ENCODE peak calls at places on chromosome 10, in six cellular contexts. N is neuronal stem cell, S is mesendoderm, G is trophoblast cell, K is IMR-90, O is mesenchymal stem cell. B is an unnamed sample.

GRCh38 chr10:1187855-1188555 is 131.8 kb downstream of the WDR37 start:
- DNase-seq in N (no peak), K (no peak), O (no peak), G (no peak), S (no peak), B (no peak)

GRCh38 chr10:55989188-55989587 is 371.9 kb downstream of the ZWINT start:
- DNase-seq in N (no peak), O (no peak), K (no peak), S (no peak), G (no peak), B (no peak)

GRCh38 chr10:100341953-100342626 is 4.9 kb upstream of the SCD start:
- DNase-seq in O (peak), G (peak), S (peak), N (peak), K (peak), B (peak)

GRCh38 chr10:124143721-124144120 is 50.3 kb upstream of the CHST15 start:
- DNase-seq in N (no peak), K (no peak), S (no peak), G (no peak), O (no peak), B (no peak)

GRCh38 chr10:21860718-21861117 is 142.8 kb downstream of the DNAJC1 start:
- DNase-seq in O (peak), N (no peak), G (no peak), S (peak), K (peak), B (no peak)

GRCh38 chr10:16835223-16835622 is 18.0 kb upstream of the RSU1 start:
- DNase-seq in G (no peak), O (no peak), S (no peak), N (no peak), K (no peak), B (no peak)

GRCh38 chr10:109882251-109883057 is 40.9 kb downstream of the XPNPEP1 start:
- DNase-seq in S (no peak), O (no peak), N (no peak), K (no peak), G (no peak), B (peak)

GRCh38 chr10:44854693-44855350 is 56.3 kb upstream of the TMEM72 start:
- DNase-seq in O (no peak), S (no peak), K (no peak), N (no peak), G (no peak), B (no peak)

GRCh38 chr10:79149662-79150443 is 81.1 kb downstream of the ZMIZ1 start:
- DNase-seq in G (no peak), K (peak), S (peak), N (no peak), O (peak), B (peak)

GRCh38 chr10:14971867-14972448 is 12.8 kb downstream of the MEIG1 start:
- DNase-seq in N (no peak), O (peak), S (peak), G (no peak), K (no peak), B (peak)

GRCh38 chr10:15237351-15237750 is 68.9 kb upstream of the NMT2 start:
- DNase-seq in O (peak), N (no peak), G (no peak), K (peak), S (peak), B (no peak)

GRCh38 chr10:24234784-24235183 is 25.8 kb downstream of the KIAA1217 start:
- DNase-seq in N (no peak), S (no peak), G (no peak), O (no peak), K (no peak), B (no peak)

GRCh38 chr10:52677087-52677486 is 95.5 kb downstream of the MBL2 start:
- DNase-seq in O (no peak), S (no peak), G (no peak), K (no peak), N (no peak), B (no peak)

GRCh38 chr10:113180401-113181154 is 230.5 kb downstream of the TCF7L2 start:
- DNase-seq in O (no peak), N (no peak), K (no peak), S (peak), G (no peak), B (no peak)

GRCh38 chr10:14507156-14507555 is 176.4 kb upstream of the FRMD4A start:
- DNase-seq in K (no peak), G (no peak), S (peak), N (no peak), O (no peak), B (no peak)

GRCh38 chr10:50312464-50313437 is 61.4 kb upstream of the ASAH2 start:
- DNase-seq in K (peak), N (no peak), O (peak), S (no peak), G (peak), B (no peak)

GRCh38 chr10:1600861-1601260 is 136.5 kb downstream of the ADARB2 start:
- DNase-seq in K (no peak), N (no peak), G (no peak), S (no peak), O (no peak), B (no peak)

GRCh38 chr10:96968682-96969423 is 136.8 kb downstream of the LCOR start:
- DNase-seq in O (no peak), N (no peak), G (no peak), K (no peak), S (no peak), B (no peak)

GRCh38 chr10:132972986-132973902 is 30.9 kb upstream of the CFAP46 start:
- DNase-seq in N (no peak), K (no peak), G (no peak), S (no peak), O (no peak), B (no peak)

GRCh38 chr10:119199231-119199992 is 8.0 kb upstream of the GRK5 start:
- DNase-seq in O (peak), N (no peak), S (peak), K (peak), G (peak), B (peak)

GRCh38 chr10:3529691-3530090 is 255.3 kb downstream of the KLF6 start:
- DNase-seq in N (no peak), K (no peak), G (no peak), O (no peak), S (no peak), B (no peak)

GRCh38 chr10:35896011-35896410 is 253.9 kb upstream of the FZD8 start:
- DNase-seq in K (peak), S (no peak), O (peak), G (peak), N (no peak), B (no peak)

GRCh38 chr10:34544400-34544799 is 270.7 kb downstream of the PARD3 start:
- DNase-seq in G (no peak), S (no peak), N (no peak), O (no peak), K (no peak), B (no peak)

GRCh38 chr10:13268841-13269240 is 31.0 kb downstream of the PHYH start:
- DNase-seq in S (peak), K (no peak), G (no peak), N (no peak), O (no peak), B (no peak)

GRCh38 chr10:119370046-119370770 is 162.8 kb downstream of the GRK5 start:
- DNase-seq in N (no peak), K (peak), G (peak), O (peak), S (peak), B (no peak)

GRCh38 chr10:58514102-58514472 is 1.4 kb downstream of the BICC1 start:
- DNase-seq in K (no peak), S (no peak), O (no peak), G (no peak), N (no peak), B (no peak)

GRCh38 chr10:58515296-58515956 is 2.8 kb downstream of the BICC1 start:
- DNase-seq in S (no peak), O (no peak), G (no peak), N (no peak), K (no peak), B (no peak)

GRCh38 chr10:58513189-58514101 is 773 bp downstream of the BICC1 start:
- DNase-seq in S (peak), K (peak), G (no peak), N (peak), O (peak), B (peak)

GRCh38 chr10:58512470-58513188 is at the start of gene BICC1:
- DNase-seq in O (peak), K (peak), S (peak), N (peak), G (no peak), B (peak)

GRCh38 chr10:58511765-58512469 is 755 bp upstream of the BICC1 start:
- DNase-seq in O (no peak), N (no peak), K (peak), S (peak), G (no peak), B (peak)
- H3K23ac ChIP-seq in O (no peak), N (no peak), K (peak), S (no peak), G (no peak), B (no peak)

GRCh38 chr10:89301231-89301630 is 615 bp upstream of the IFIT2 start:
- DNase-seq in N (no peak), K (peak), O (peak), S (no peak), G (peak), B (no peak)

GRCh38 chr10:89306019-89306418 is 4.2 kb downstream of the IFIT2 start:
- DNase-seq in N (no peak), G (no peak), S (no peak), K (no peak), O (no peak), B (no peak)

GRCh38 chr10:89303161-89303560 is 1.3 kb downstream of the IFIT2 start:
- DNase-seq in S (no peak), O (no peak), N (no peak), K (no peak), G (no peak), B (no peak)

GRCh38 chr10:89301721-89302445 is at the start of gene IFIT2:
- DNase-seq in G (peak), O (peak), N (no peak), K (peak), S (no peak), B (no peak)

GRCh38 chr10:89302628-89303027 is 782 bp downstream of the IFIT2 start:
- DNase-seq in N (no peak), S (no peak), K (no peak), O (no peak), G (no peak), B (no peak)
- H3K23ac ChIP-seq in N (no peak), S (no peak), K (peak), O (no peak), G (no peak), B (no peak)

GRCh38 chr10:72503241-72503640 is 122.6 kb downstream of the MICU1 start:
- DNase-seq in K (peak), G (no peak), N (no peak), O (peak), S (no peak), B (no peak)

GRCh38 chr10:72503694-72504438 is 122.0 kb downstream of the MICU1 start:
- DNase-seq in O (no peak), S (no peak), K (no peak), G (no peak), N (no peak), B (no peak)

GRCh38 chr10:72499697-72500096 is 126.2 kb downstream of the MICU1 start:
- DNase-seq in O (no peak), K (no peak), N (no peak), G (no peak), S (no peak), B (no peak)

GRCh38 chr10:72505435-72505834 is 120.4 kb downstream of the MICU1 start:
- DNase-seq in S (no peak), N (no peak), K (no peak), O (no peak), G (no peak), B (no peak)

GRCh38 chr10:72502581-72502980 is 123.3 kb downstream of the MICU1 start:
- DNase-seq in N (no peak), K (peak), G (no peak), O (peak), S (no peak), B (no peak)
- H3K23ac ChIP-seq in N (no peak), K (peak), G (no peak), O (no peak), S (no peak), B (no peak)

GRCh38 chr10:11594589-11595394 is 16.7 kb downstream of the USP6NL start:
- DNase-seq in N (no peak), K (no peak), G (no peak), S (peak), O (no peak), B (no peak)
- H3K23ac ChIP-seq in N (no peak), K (no peak), G (no peak), S (no peak), O (no peak), B (no peak)

GRCh38 chr10:26437637-26438461 is at the start of gene APBB1IP:
- DNase-seq in G (peak), K (no peak), S (peak), O (no peak), N (no peak), B (peak)
- H3K23ac ChIP-seq in G (no peak), K (no peak), S (no peak), O (no peak), N (peak), B (no peak)

DNA sequence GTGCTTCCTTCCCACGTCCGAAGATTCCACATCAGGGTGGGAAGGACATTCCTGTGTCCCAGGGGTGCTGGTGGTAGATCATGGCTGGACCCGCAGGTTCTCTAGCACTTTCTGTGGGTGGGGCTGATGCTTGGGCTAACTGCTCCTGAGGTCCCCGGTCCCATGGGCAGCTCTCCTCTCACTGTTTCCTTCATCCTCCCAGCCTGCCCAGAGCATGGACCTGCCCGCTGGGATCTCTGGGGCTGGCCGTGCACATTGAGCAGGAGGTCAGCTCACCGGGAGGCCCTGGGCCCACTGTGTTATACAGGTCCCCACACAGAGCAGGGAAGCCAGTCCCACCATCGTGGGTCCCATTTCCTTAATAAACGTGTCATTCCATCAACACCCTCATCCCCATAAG is 502.3 kb downstream of the TCERG1L start:
- DNase-seq in K (no peak), G (no peak), S (no peak), N (no peak), O (no peak), B (no peak)
- H3K23ac ChIP-seq in K (no peak), G (no peak), S (no peak), N (no peak), O (no peak), B (no peak)